ENCODE peak calls at places on chromosomes 7 and 10, in six cellular contexts. One of them, this sample, is unnamed. For H3K27me3, the result is how much of the 10 kb centered on the place peaks cover.

GRCh38 chr10:35607475-35608316 is 2.6 kb downstream of the GJD4 start:
- DNase-seq in colonic mucosa: no peak
- DNase-seq in sigmoid colon: no peak
- DNase-seq in body of pancreas: peak
- DNase-seq in CD4-positive, alpha-beta T cell: no peak
- DNase-seq in mammary epithelial cell: no peak
- DNase-seq in this sample: no peak

GRCh38 chr7:2403014-2403717 is at the start of gene CHST12:
- DNase-seq in colonic mucosa: peak
- DNase-seq in sigmoid colon: peak
- DNase-seq in body of pancreas: peak
- DNase-seq in CD4-positive, alpha-beta T cell: peak
- DNase-seq in mammary epithelial cell: peak
- DNase-seq in this sample: peak

GRCh38 chr10:102269017-102269416 is 23.7 kb downstream of the GBF1 start:
- DNase-seq in colonic mucosa: no peak
- DNase-seq in sigmoid colon: no peak
- DNase-seq in body of pancreas: no peak
- DNase-seq in CD4-positive, alpha-beta T cell: no peak
- DNase-seq in mammary epithelial cell: no peak
- DNase-seq in this sample: no peak

GRCh38 chr7:158273138-158273651 is 314.4 kb downstream of the PTPRN2 start:
- DNase-seq in colonic mucosa: no peak
- DNase-seq in sigmoid colon: peak
- DNase-seq in body of pancreas: no peak
- DNase-seq in CD4-positive, alpha-beta T cell: no peak
- DNase-seq in mammary epithelial cell: no peak
- DNase-seq in this sample: no peak

GRCh38 chr7:103821105-103821504 is 168.4 kb downstream of the RELN start:
- DNase-seq in colonic mucosa: no peak
- DNase-seq in sigmoid colon: no peak
- DNase-seq in body of pancreas: no peak
- DNase-seq in CD4-positive, alpha-beta T cell: no peak
- DNase-seq in mammary epithelial cell: no peak
- DNase-seq in this sample: no peak

GRCh38 chr10:121601458-121601857 is 3.2 kb upstream of the FGFR2 start:
- DNase-seq in colonic mucosa: no peak
- DNase-seq in sigmoid colon: no peak
- DNase-seq in body of pancreas: no peak
- DNase-seq in CD4-positive, alpha-beta T cell: no peak
- DNase-seq in mammary epithelial cell: no peak
- DNase-seq in this sample: no peak

GRCh38 chr7:21355406-21355874 is 72.4 kb upstream of the SP4 start:
- DNase-seq in colonic mucosa: peak
- DNase-seq in sigmoid colon: no peak
- DNase-seq in body of pancreas: no peak
- DNase-seq in CD4-positive, alpha-beta T cell: no peak
- DNase-seq in mammary epithelial cell: no peak
- DNase-seq in this sample: no peak

GRCh38 chr7:86431761-86432160 is 211.9 kb upstream of the GRM3 start:
- DNase-seq in colonic mucosa: no peak
- DNase-seq in sigmoid colon: no peak
- DNase-seq in body of pancreas: no peak
- DNase-seq in CD4-positive, alpha-beta T cell: no peak
- DNase-seq in mammary epithelial cell: no peak
- DNase-seq in this sample: no peak

GRCh38 chr7:78996013-78996412 is 457.5 kb downstream of the MAGI2 start:
- DNase-seq in colonic mucosa: no peak
- DNase-seq in sigmoid colon: no peak
- DNase-seq in body of pancreas: no peak
- DNase-seq in CD4-positive, alpha-beta T cell: no peak
- DNase-seq in mammary epithelial cell: no peak
- DNase-seq in this sample: no peak

GRCh38 chr10:103256613-103257012 is 10.9 kb downstream of the RPEL1 start:
- DNase-seq in colonic mucosa: no peak
- DNase-seq in sigmoid colon: no peak
- DNase-seq in body of pancreas: no peak
- DNase-seq in CD4-positive, alpha-beta T cell: no peak
- DNase-seq in mammary epithelial cell: no peak
- DNase-seq in this sample: no peak

GRCh38 chr7:98616381-98617050 is 569 bp upstream of the NPTX2 start:
- DNase-seq in colonic mucosa: no peak
- DNase-seq in sigmoid colon: no peak
- DNase-seq in body of pancreas: peak
- DNase-seq in CD4-positive, alpha-beta T cell: no peak
- DNase-seq in mammary epithelial cell: no peak
- DNase-seq in this sample: no peak
- H3K27me3 ChIP-seq in colonic mucosa: under half
- H3K27me3 ChIP-seq in sigmoid colon: under half
- H3K27me3 ChIP-seq in body of pancreas: under half
- H3K27me3 ChIP-seq in CD4-positive, alpha-beta T cell: under half
- H3K27me3 ChIP-seq in mammary epithelial cell: under half
- H3K27me3 ChIP-seq in this sample: half or more

DNA sequence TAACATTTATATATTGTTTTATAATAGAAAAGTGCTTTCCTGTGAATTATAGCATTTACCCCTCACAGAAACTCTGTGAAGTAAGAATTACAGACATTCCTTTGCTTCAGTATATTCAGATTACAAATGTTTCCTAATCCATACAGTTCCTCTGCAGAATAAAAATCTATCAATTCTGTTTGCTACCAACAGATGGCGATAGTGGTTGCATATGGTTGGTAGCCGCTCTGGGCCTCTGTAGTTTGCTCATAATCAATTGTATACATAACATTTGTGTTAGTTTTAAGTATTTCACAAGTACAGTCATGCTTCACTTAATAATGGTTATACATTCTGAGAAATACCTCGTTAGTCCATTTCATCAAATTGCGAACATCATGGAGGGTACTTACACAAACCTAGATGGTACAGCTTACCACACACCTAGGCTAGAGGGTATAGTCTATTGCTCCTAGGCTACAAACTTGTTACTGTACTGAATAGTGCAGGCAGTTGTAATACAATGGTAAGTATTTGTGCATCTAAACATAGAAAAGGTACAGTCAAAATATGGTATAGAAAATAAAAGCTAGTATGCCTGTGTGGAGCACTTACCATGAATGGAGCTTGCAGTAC is 94.4 kb upstream of the STEAP4 start:
- DNase-seq in colonic mucosa: no peak
- DNase-seq in sigmoid colon: no peak
- DNase-seq in body of pancreas: no peak
- DNase-seq in CD4-positive, alpha-beta T cell: no peak
- DNase-seq in mammary epithelial cell: peak
- DNase-seq in this sample: no peak
- TF ChIP-seq CTCF in colonic mucosa: peak
- TF ChIP-seq CTCF in sigmoid colon: peak
- TF ChIP-seq CTCF in body of pancreas: peak
- TF ChIP-seq CTCF in CD4-positive, alpha-beta T cell: no peak
- TF ChIP-seq CTCF in mammary epithelial cell: peak
- TF ChIP-seq CTCF in this sample: peak

DNA sequence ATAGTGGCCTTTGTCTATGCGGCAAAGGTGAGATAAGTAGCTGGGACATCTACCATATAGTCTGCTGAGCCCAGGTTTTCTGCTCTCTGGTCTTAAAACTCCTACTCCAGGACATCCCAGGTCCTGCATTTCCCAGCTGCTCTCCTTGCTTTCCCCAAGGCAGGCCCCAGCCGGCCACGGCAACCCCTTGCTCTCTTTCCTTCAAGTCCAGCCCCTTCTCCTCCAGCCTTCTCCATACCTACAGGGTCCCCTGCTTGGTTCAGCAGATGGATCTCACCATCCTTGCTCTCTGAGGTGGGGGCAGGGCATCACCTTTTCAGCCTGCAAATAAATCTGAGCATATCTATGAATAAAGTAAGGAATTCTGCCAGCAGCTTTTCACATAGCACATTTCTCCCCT is 8.7 kb downstream of the GIMAP5 start:
- DNase-seq in colonic mucosa: no peak
- DNase-seq in sigmoid colon: no peak
- DNase-seq in body of pancreas: no peak
- DNase-seq in CD4-positive, alpha-beta T cell: no peak
- DNase-seq in mammary epithelial cell: no peak
- DNase-seq in this sample: no peak
- H3K27me3 ChIP-seq in colonic mucosa: under half
- H3K27me3 ChIP-seq in sigmoid colon: under half
- H3K27me3 ChIP-seq in body of pancreas: under half
- H3K27me3 ChIP-seq in CD4-positive, alpha-beta T cell: under half
- H3K27me3 ChIP-seq in mammary epithelial cell: under half
- H3K27me3 ChIP-seq in this sample: under half

DNA sequence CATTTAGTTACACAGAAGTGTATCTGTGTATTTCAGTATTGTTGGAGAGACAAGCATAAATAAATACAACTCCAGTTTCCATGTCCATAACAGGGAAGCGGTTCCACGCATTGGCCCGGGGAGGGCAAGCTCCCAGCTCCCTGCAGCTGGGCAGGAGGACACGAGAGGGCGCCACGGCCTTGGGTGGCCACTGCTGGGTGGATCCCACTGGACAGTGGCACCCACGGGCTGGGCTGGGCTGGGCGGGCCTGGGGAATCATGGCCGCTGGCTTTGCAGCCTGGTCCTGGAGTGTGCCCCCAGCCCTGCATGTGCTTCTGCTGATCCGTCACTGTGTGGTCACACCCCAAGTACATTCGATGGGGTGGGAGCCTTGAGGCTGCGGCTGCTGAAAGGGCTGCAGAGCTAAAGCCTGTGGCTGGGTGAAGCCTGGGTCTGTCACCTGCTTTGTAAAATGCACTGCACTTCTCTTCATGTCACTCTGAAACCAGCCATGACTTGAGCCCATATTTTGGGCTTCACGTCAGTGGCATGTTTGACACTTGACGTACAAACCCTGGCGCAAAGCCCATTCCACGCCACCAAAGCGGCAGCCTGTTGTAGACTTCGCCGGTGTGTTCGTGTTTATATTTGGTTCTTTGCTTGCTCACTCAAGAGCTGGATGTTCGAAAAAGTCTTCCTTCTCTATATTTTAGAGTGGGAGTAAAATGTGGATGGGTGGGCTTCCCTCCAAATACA is 27.5 kb downstream of the LRRC27 start:
- DNase-seq in colonic mucosa: no peak
- DNase-seq in sigmoid colon: peak
- DNase-seq in body of pancreas: no peak
- DNase-seq in CD4-positive, alpha-beta T cell: no peak
- DNase-seq in mammary epithelial cell: no peak
- DNase-seq in this sample: peak
- TF ChIP-seq CTCF in colonic mucosa: no peak
- TF ChIP-seq CTCF in sigmoid colon: no peak
- TF ChIP-seq CTCF in body of pancreas: no peak
- TF ChIP-seq CTCF in CD4-positive, alpha-beta T cell: no peak
- TF ChIP-seq CTCF in mammary epithelial cell: no peak
- TF ChIP-seq CTCF in this sample: peak

DNA sequence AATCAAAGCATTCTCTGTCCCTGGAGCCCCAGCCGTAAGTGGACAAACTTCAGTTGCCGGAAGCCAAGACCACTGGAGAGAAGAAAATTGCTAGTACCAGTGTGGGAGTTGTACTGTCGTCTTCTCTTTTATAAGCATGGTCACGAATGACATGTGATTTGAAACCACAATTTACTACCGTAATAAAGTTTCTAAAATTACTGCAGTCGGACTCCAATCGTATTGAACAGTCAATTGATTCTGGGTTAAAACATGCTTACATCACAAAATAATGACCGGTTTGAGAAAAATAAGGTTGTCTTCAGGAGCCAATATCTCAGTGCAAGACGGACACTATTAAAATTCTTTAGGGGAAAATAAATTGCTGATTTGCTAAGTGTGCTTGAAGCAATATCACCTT is 424.6 kb downstream of the SDK1 start:
- DNase-seq in colonic mucosa: no peak
- DNase-seq in sigmoid colon: no peak
- DNase-seq in body of pancreas: no peak
- DNase-seq in CD4-positive, alpha-beta T cell: no peak
- DNase-seq in mammary epithelial cell: no peak
- DNase-seq in this sample: no peak
- H3K27me3 ChIP-seq in colonic mucosa: under half
- H3K27me3 ChIP-seq in sigmoid colon: under half
- H3K27me3 ChIP-seq in body of pancreas: under half
- H3K27me3 ChIP-seq in CD4-positive, alpha-beta T cell: under half
- H3K27me3 ChIP-seq in mammary epithelial cell: under half
- H3K27me3 ChIP-seq in this sample: under half

DNA sequence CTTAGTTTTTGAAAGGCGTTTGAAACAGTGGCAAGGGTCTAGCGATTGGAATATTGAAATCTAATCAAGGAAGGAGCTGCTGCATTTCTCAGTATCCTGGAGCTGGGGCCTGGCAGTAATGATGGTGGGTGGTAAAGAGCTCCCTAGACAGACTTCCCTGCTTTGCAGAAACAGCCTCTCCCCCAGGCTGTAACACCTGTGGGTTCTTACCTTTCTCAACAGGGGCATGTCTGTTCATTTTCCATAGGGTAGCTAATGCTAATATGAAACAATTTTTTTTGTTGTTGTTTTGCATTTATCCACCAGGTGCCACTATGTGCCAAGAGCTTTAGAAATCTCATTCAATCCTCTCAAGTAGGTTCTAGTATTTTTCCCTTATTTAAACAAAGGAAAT is 345.5 kb downstream of the REEP3 start:
- DNase-seq in colonic mucosa: no peak
- DNase-seq in sigmoid colon: no peak
- DNase-seq in body of pancreas: no peak
- DNase-seq in CD4-positive, alpha-beta T cell: no peak
- DNase-seq in mammary epithelial cell: peak
- DNase-seq in this sample: no peak
- TF ChIP-seq CTCF in colonic mucosa: no peak
- TF ChIP-seq CTCF in sigmoid colon: no peak
- TF ChIP-seq CTCF in body of pancreas: peak
- TF ChIP-seq CTCF in CD4-positive, alpha-beta T cell: peak
- TF ChIP-seq CTCF in mammary epithelial cell: no peak
- TF ChIP-seq CTCF in this sample: peak

DNA sequence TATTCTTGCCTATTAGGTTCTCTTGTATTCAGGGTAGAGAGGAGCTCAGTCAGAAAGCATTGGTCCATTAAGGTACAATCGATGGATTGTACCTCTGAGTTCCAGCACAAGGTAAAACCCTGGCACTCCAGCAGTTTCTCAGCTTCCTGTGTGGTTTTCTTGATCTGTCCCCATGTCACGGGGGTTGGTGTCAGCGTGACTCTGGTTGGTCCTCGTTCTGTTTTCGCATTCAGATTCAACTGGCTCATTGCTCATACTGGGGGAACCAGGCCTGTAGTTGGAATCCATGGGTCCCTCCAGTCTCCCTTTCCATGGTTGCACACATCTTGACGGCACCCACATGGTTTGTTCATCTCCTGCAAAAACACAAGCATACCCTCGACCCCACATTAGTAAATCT is 32.7 kb upstream of the RASGEF1A start:
- DNase-seq in colonic mucosa: no peak
- DNase-seq in sigmoid colon: no peak
- DNase-seq in body of pancreas: no peak
- DNase-seq in CD4-positive, alpha-beta T cell: peak
- DNase-seq in mammary epithelial cell: no peak
- DNase-seq in this sample: no peak
- H3K27me3 ChIP-seq in colonic mucosa: under half
- H3K27me3 ChIP-seq in sigmoid colon: under half
- H3K27me3 ChIP-seq in body of pancreas: under half
- H3K27me3 ChIP-seq in CD4-positive, alpha-beta T cell: under half
- H3K27me3 ChIP-seq in mammary epithelial cell: under half
- H3K27me3 ChIP-seq in this sample: half or more